ENCODE peak calls at places on chromosomes 4 and X, in eight cellular contexts. One of them, this sample, is unnamed.

GRCh38 chr4:183631577-183632198 is 27.3 kb downstream of the RWDD4 start:
- DNase-seq in fibroblast of mammary gland: no peak
- DNase-seq in IMR-90: no peak
- DNase-seq in GM13976: no peak
- DNase-seq in ovary: no peak
- DNase-seq in left lung: no peak
- DNase-seq in fibroblast of lung: no peak
- DNase-seq in H1: no peak
- DNase-seq in this sample: no peak

GRCh38 chr4:124097447-124097846 is 615.1 kb downstream of the ANKRD50 start:
- DNase-seq in fibroblast of mammary gland: peak
- DNase-seq in GM13976: no peak
- DNase-seq in ovary: no peak
- DNase-seq in IMR-90: no peak
- DNase-seq in H1: no peak
- DNase-seq in fibroblast of lung: no peak
- DNase-seq in left lung: no peak
- DNase-seq in this sample: no peak

GRCh38 chr4:77820836-77821561 is 1.8 kb upstream of the CNOT6L start:
- DNase-seq in left lung: no peak
- DNase-seq in fibroblast of mammary gland: peak
- DNase-seq in IMR-90: no peak
- DNase-seq in ovary: no peak
- DNase-seq in GM13976: no peak
- DNase-seq in H1: no peak
- DNase-seq in fibroblast of lung: peak
- DNase-seq in this sample: no peak

GRCh38 chr4:73485596-73485995 is 4.1 kb downstream of the AFM start:
- DNase-seq in GM13976: no peak
- DNase-seq in fibroblast of lung: no peak
- DNase-seq in IMR-90: no peak
- DNase-seq in H1: no peak
- DNase-seq in fibroblast of mammary gland: no peak
- DNase-seq in left lung: no peak
- DNase-seq in ovary: no peak
- DNase-seq in this sample: no peak

GRCh38 chr4:26088433-26088928 is 174.5 kb downstream of the SMIM20 start:
- DNase-seq in left lung: no peak
- DNase-seq in H1: no peak
- DNase-seq in fibroblast of mammary gland: peak
- DNase-seq in IMR-90: peak
- DNase-seq in fibroblast of lung: peak
- DNase-seq in GM13976: no peak
- DNase-seq in ovary: no peak
- DNase-seq in this sample: peak

GRCh38 chrX:39905475-39905889 is 192.3 kb downstream of the BCOR start:
- DNase-seq in ovary: peak
- DNase-seq in IMR-90: peak
- DNase-seq in GM13976: no peak
- DNase-seq in fibroblast of lung: peak
- DNase-seq in left lung: no peak
- DNase-seq in fibroblast of mammary gland: no peak
- DNase-seq in H1: no peak
- DNase-seq in this sample: no peak

GRCh38 chrX:153449306-153450113 is 3.7 kb upstream of the TREX2 start:
- DNase-seq in fibroblast of lung: no peak
- DNase-seq in GM13976: no peak
- DNase-seq in fibroblast of mammary gland: no peak
- DNase-seq in ovary: no peak
- DNase-seq in H1: no peak
- DNase-seq in left lung: peak
- DNase-seq in IMR-90: no peak
- DNase-seq in this sample: no peak

GRCh38 chr4:117225441-117225840 is 140.1 kb upstream of the TRAM1L1 start:
- DNase-seq in H1: no peak
- DNase-seq in left lung: no peak
- DNase-seq in IMR-90: no peak
- DNase-seq in fibroblast of lung: no peak
- DNase-seq in ovary: no peak
- DNase-seq in fibroblast of mammary gland: no peak
- DNase-seq in GM13976: no peak
- DNase-seq in this sample: no peak

GRCh38 chr4:139665690-139666529 is at the start of gene MGST2:
- DNase-seq in IMR-90: peak
- DNase-seq in fibroblast of mammary gland: peak
- DNase-seq in ovary: peak
- DNase-seq in H1: peak
- DNase-seq in GM13976: peak
- DNase-seq in fibroblast of lung: peak
- DNase-seq in left lung: peak
- DNase-seq in this sample: peak

GRCh38 chr4:23972805-23973204 is 83.0 kb upstream of the PPARGC1A start:
- DNase-seq in ovary: no peak
- DNase-seq in fibroblast of lung: no peak
- DNase-seq in GM13976: no peak
- DNase-seq in IMR-90: no peak
- DNase-seq in H1: no peak
- DNase-seq in fibroblast of mammary gland: no peak
- DNase-seq in left lung: no peak
- DNase-seq in this sample: no peak

GRCh38 chrX:37000140-37000539 is 8.0 kb upstream of the FAM47C start:
- DNase-seq in ovary: no peak
- DNase-seq in GM13976: no peak
- DNase-seq in IMR-90: no peak
- DNase-seq in left lung: no peak
- DNase-seq in fibroblast of mammary gland: no peak
- DNase-seq in fibroblast of lung: no peak
- DNase-seq in H1: no peak
- DNase-seq in this sample: no peak

GRCh38 chr4:10442976-10443375 is 14.2 kb downstream of the ZNF518B start:
- DNase-seq in IMR-90: peak
- DNase-seq in fibroblast of lung: no peak
- DNase-seq in GM13976: no peak
- DNase-seq in left lung: no peak
- DNase-seq in ovary: no peak
- DNase-seq in H1: no peak
- DNase-seq in fibroblast of mammary gland: no peak
- DNase-seq in this sample: no peak

GRCh38 chr4:95165926-95166524 is 382.7 kb downstream of the UNC5C start:
- DNase-seq in left lung: no peak
- DNase-seq in H1: no peak
- DNase-seq in fibroblast of mammary gland: peak
- DNase-seq in GM13976: peak
- DNase-seq in IMR-90: peak
- DNase-seq in fibroblast of lung: peak
- DNase-seq in ovary: no peak
- DNase-seq in this sample: no peak

GRCh38 chr4:55075376-55075775 is 50.0 kb downstream of the KDR start:
- DNase-seq in IMR-90: no peak
- DNase-seq in fibroblast of lung: no peak
- DNase-seq in fibroblast of mammary gland: no peak
- DNase-seq in GM13976: no peak
- DNase-seq in ovary: no peak
- DNase-seq in left lung: no peak
- DNase-seq in H1: no peak
- DNase-seq in this sample: no peak

GRCh38 chr4:22179124-22179874 is 230.7 kb upstream of the KCNIP4 start:
- DNase-seq in ovary: no peak
- DNase-seq in H1: no peak
- DNase-seq in fibroblast of lung: peak
- DNase-seq in GM13976: no peak
- DNase-seq in left lung: no peak
- DNase-seq in fibroblast of mammary gland: peak
- DNase-seq in IMR-90: peak
- DNase-seq in this sample: no peak

GRCh38 chr4:2256156-2256731 is 5.7 kb downstream of the MXD4 start:
- DNase-seq in fibroblast of mammary gland: no peak
- DNase-seq in left lung: no peak
- DNase-seq in ovary: peak
- DNase-seq in GM13976: no peak
- DNase-seq in H1: peak
- DNase-seq in fibroblast of lung: no peak
- DNase-seq in IMR-90: no peak
- DNase-seq in this sample: peak

GRCh38 chrX:106397788-106398538 is 213.8 kb upstream of the RADX start:
- DNase-seq in fibroblast of mammary gland: peak
- DNase-seq in ovary: no peak
- DNase-seq in IMR-90: no peak
- DNase-seq in left lung: no peak
- DNase-seq in fibroblast of lung: no peak
- DNase-seq in GM13976: no peak
- DNase-seq in H1: no peak
- DNase-seq in this sample: no peak

GRCh38 chr4:155837203-155837796 is 28.8 kb downstream of the ASIC5 start:
- DNase-seq in IMR-90: no peak
- DNase-seq in ovary: no peak
- DNase-seq in left lung: no peak
- DNase-seq in fibroblast of lung: no peak
- DNase-seq in fibroblast of mammary gland: no peak
- DNase-seq in H1: no peak
- DNase-seq in GM13976: no peak
- DNase-seq in this sample: no peak

GRCh38 chrX:39645059-39645895 is 452.5 kb downstream of the BCOR start:
- DNase-seq in ovary: peak
- DNase-seq in left lung: peak
- DNase-seq in H1: no peak
- DNase-seq in GM13976: no peak
- DNase-seq in fibroblast of lung: peak
- DNase-seq in fibroblast of mammary gland: peak
- DNase-seq in IMR-90: peak
- DNase-seq in this sample: peak

GRCh38 chr4:41142946-41143720 is 71.2 kb downstream of the APBB2 start:
- DNase-seq in fibroblast of mammary gland: peak
- DNase-seq in H1: no peak
- DNase-seq in ovary: peak
- DNase-seq in left lung: peak
- DNase-seq in IMR-90: peak
- DNase-seq in GM13976: no peak
- DNase-seq in fibroblast of lung: peak
- DNase-seq in this sample: peak

GRCh38 chr4:185096032-185096653 is 46.9 kb upstream of the SLC25A4 start:
- DNase-seq in ovary: no peak
- DNase-seq in H1: no peak
- DNase-seq in left lung: no peak
- DNase-seq in GM13976: peak
- DNase-seq in IMR-90: peak
- DNase-seq in fibroblast of mammary gland: peak
- DNase-seq in fibroblast of lung: peak
- DNase-seq in this sample: no peak

GRCh38 chrX:148501121-148502066 is 977 bp downstream of the AFF2 start:
- DNase-seq in fibroblast of lung: no peak
- DNase-seq in left lung: peak
- DNase-seq in H1: peak
- DNase-seq in fibroblast of mammary gland: no peak
- DNase-seq in GM13976: no peak
- DNase-seq in ovary: peak
- DNase-seq in IMR-90: no peak
- DNase-seq in this sample: no peak

GRCh38 chr4:6333301-6334202 is 63.9 kb downstream of the WFS1 start:
- DNase-seq in fibroblast of mammary gland: peak
- DNase-seq in fibroblast of lung: peak
- DNase-seq in ovary: no peak
- DNase-seq in IMR-90: no peak
- DNase-seq in H1: peak
- DNase-seq in GM13976: no peak
- DNase-seq in left lung: no peak
- DNase-seq in this sample: no peak
- TF ChIP-seq CTCF in fibroblast of mammary gland: peak
- TF ChIP-seq CTCF in fibroblast of lung: peak
- TF ChIP-seq CTCF in ovary: no peak
- TF ChIP-seq CTCF in IMR-90: peak
- TF ChIP-seq CTCF in H1: peak
- TF ChIP-seq CTCF in GM13976: peak
- TF ChIP-seq CTCF in left lung: peak
- TF ChIP-seq CTCF in this sample: no peak

GRCh38 chr4:161799687-161800086 is 364.1 kb downstream of the FSTL5 start:
- DNase-seq in GM13976: no peak
- DNase-seq in fibroblast of mammary gland: no peak
- DNase-seq in left lung: no peak
- DNase-seq in H1: no peak
- DNase-seq in fibroblast of lung: peak
- DNase-seq in ovary: no peak
- DNase-seq in IMR-90: peak
- DNase-seq in this sample: no peak
- TF ChIP-seq CTCF in GM13976: no peak
- TF ChIP-seq CTCF in fibroblast of mammary gland: no peak
- TF ChIP-seq CTCF in left lung: no peak
- TF ChIP-seq CTCF in H1: no peak
- TF ChIP-seq CTCF in fibroblast of lung: no peak
- TF ChIP-seq CTCF in ovary: no peak
- TF ChIP-seq CTCF in IMR-90: no peak
- TF ChIP-seq CTCF in this sample: no peak

GRCh38 chr4:102710986-102711385 is 49.8 kb downstream of the MANBA start:
- DNase-seq in H1: no peak
- DNase-seq in IMR-90: no peak
- DNase-seq in fibroblast of lung: no peak
- DNase-seq in GM13976: no peak
- DNase-seq in fibroblast of mammary gland: no peak
- DNase-seq in ovary: no peak
- DNase-seq in left lung: no peak
- DNase-seq in this sample: no peak

GRCh38 chr4:102717448-102718092 is 43.2 kb downstream of the MANBA start:
- DNase-seq in ovary: no peak
- DNase-seq in fibroblast of mammary gland: peak
- DNase-seq in H1: no peak
- DNase-seq in IMR-90: no peak
- DNase-seq in left lung: peak
- DNase-seq in fibroblast of lung: no peak
- DNase-seq in GM13976: no peak
- DNase-seq in this sample: no peak

GRCh38 chr4:102713096-102713495 is 47.7 kb downstream of the MANBA start:
- DNase-seq in IMR-90: peak
- DNase-seq in fibroblast of lung: peak
- DNase-seq in H1: no peak
- DNase-seq in fibroblast of mammary gland: peak
- DNase-seq in ovary: no peak
- DNase-seq in GM13976: no peak
- DNase-seq in left lung: no peak
- DNase-seq in this sample: no peak

DNA sequence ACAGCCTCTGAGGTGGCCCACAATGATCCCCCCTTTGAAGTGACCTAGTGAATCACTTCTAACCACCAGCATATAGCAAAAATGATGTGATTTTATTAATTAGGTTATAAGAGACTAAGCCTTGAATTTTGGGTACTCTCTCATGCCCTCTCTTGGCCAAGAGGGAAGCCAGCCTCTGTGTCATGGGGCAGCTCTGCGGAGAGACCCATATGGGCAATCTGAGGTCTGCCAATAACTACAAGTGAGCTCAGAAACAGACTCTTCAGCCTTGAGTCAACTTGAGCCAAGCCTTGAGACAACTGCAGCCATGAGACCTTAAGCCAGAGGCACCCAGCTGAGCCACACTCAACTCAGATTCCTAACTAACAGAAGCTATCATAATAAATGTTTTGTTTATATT is 45.7 kb downstream of the MANBA start:
- DNase-seq in GM13976: no peak
- DNase-seq in IMR-90: no peak
- DNase-seq in ovary: no peak
- DNase-seq in H1: no peak
- DNase-seq in left lung: no peak
- DNase-seq in fibroblast of lung: no peak
- DNase-seq in fibroblast of mammary gland: peak
- DNase-seq in this sample: no peak
- TF ChIP-seq CTCF in GM13976: no peak
- TF ChIP-seq CTCF in IMR-90: no peak
- TF ChIP-seq CTCF in ovary: no peak
- TF ChIP-seq CTCF in H1: peak
- TF ChIP-seq CTCF in left lung: no peak
- TF ChIP-seq CTCF in fibroblast of lung: no peak
- TF ChIP-seq CTCF in fibroblast of mammary gland: peak
- TF ChIP-seq CTCF in this sample: no peak

GRCh38 chr4:107519057-107519456 is 201.0 kb downstream of the PAPSS1 start:
- DNase-seq in fibroblast of mammary gland: peak
- DNase-seq in GM13976: no peak
- DNase-seq in ovary: no peak
- DNase-seq in IMR-90: peak
- DNase-seq in left lung: no peak
- DNase-seq in H1: no peak
- DNase-seq in fibroblast of lung: peak
- DNase-seq in this sample: no peak
- TF ChIP-seq CTCF in fibroblast of mammary gland: peak
- TF ChIP-seq CTCF in GM13976: no peak
- TF ChIP-seq CTCF in ovary: no peak
- TF ChIP-seq CTCF in IMR-90: peak
- TF ChIP-seq CTCF in left lung: no peak
- TF ChIP-seq CTCF in H1: peak
- TF ChIP-seq CTCF in fibroblast of lung: peak
- TF ChIP-seq CTCF in this sample: peak

This sample was measured in tibial artery.